ENCODE peak calls at places on chromosomes 2 and 18, in six cellular contexts. G is GM12892, B is K562, W is HepG2, C is GM12878, L is H1. R is an unnamed sample.

GRCh38 chr2:12720181-12720580 is 3.4 kb downstream of the TRIB2 start:
- DNase-seq in W (no peak), B (peak; percentile 24), C (no peak), G (no peak), L (no peak), R (no peak)

GRCh38 chr18:52340466-52341378 is 725 bp downstream of the DCC start:
- DNase-seq in C (no peak), L (peak; percentile 57), B (no peak), G (no peak), W (no peak), R (no peak)

GRCh38 chr2:205259131-205259530 is 423.2 kb upstream of the NRP2 start:
- DNase-seq in B (no peak), L (no peak), W (no peak), C (no peak), G (no peak), R (no peak)

GRCh38 chr2:195648780-195649179 is 8.2 kb upstream of the SLC39A10 start:
- DNase-seq in B (no peak), W (no peak), L (no peak), C (no peak), G (no peak), R (no peak)

GRCh38 chr18:58313491-58314032 is 269.5 kb downstream of the NEDD4L start:
- DNase-seq in L (no peak), W (peak; percentile 9), B (no peak), C (no peak), G (no peak), R (no peak)

GRCh38 chr2:205708231-205708631 is 25.9 kb downstream of the NRP2 start:
- DNase-seq in C (no peak), G (no peak), B (no peak), L (no peak), W (no peak), R (no peak)

GRCh38 chr2:3079466-3079865 is 298.2 kb downstream of the EIPR1 start:
- DNase-seq in L (no peak), B (no peak), C (no peak), G (no peak), W (no peak), R (no peak)

GRCh38 chr2:126990200-126990599 is 91.5 kb downstream of the TEX51 start:
- DNase-seq in L (no peak), B (peak; percentile 27), C (no peak), G (no peak), W (peak; percentile 15), R (no peak)

GRCh38 chr2:102484310-102485061 is 11.5 kb downstream of the SLC9A4 start:
- DNase-seq in G (no peak), C (no peak), W (no peak), L (no peak), B (no peak), R (no peak)

GRCh38 chr2:98866033-98866432 is 70.0 kb downstream of the CRACDL start:
- DNase-seq in L (no peak), B (no peak), W (no peak), C (no peak), G (no peak), R (no peak)

GRCh38 chr18:48790226-48790863 is 160.4 kb downstream of the SMAD7 start:
- DNase-seq in L (no peak), C (no peak), B (no peak), G (no peak), W (no peak), R (no peak)

GRCh38 chr18:36527025-36527424 is 229.5 kb downstream of the FHOD3 start:
- DNase-seq in G (no peak), B (no peak), C (no peak), L (no peak), W (no peak), R (no peak)

GRCh38 chr2:19274439-19274838 is 84.0 kb downstream of the OSR1 start:
- DNase-seq in G (no peak), L (no peak), W (no peak), C (no peak), B (no peak), R (no peak)

GRCh38 chr18:59569321-59569720 is 127.9 kb downstream of the CCBE1 start:
- DNase-seq in C (no peak), G (no peak), L (no peak), B (no peak), W (no peak), R (no peak)

GRCh38 chr2:238231251-238231793 is 8.5 kb downstream of the HES6 start:
- DNase-seq in W (no peak), B (peak; percentile 80), L (peak; percentile 91), G (no peak), C (no peak), R (peak; percentile 77)
- TF ChIP-seq POLR2A in W (no peak), B (peak; percentile 60), L (no peak), G (no peak), C (no peak), R (no peak)

GRCh38 chr2:14557111-14557510 is 75.4 kb upstream of the LRATD1 start:
- DNase-seq in G (no peak), C (no peak), W (no peak), L (no peak), B (no peak), R (no peak)
- TF ChIP-seq POLR2AphosphoS5 in G (no peak), C (no peak), W (no peak), L (no peak), B (no peak), R (no peak)

DNA sequence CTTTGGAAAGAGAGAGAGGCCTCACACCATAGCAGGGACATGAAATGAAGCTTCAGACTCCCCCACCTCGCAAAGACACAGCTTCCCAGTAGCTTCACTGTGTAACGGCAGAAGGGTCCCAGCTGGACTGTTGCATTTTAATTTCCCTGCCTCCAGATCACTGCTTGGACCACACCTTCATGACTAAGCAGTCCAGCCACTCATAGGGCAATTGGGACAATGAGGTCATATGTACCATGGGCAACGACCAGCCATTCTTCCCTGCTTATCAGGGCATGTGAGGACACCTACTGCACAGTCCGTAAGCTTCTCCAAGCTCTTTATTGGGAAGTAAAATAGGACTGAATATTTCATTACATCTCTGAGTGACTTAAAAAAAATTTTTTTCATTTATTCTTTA is 183.0 kb downstream of the MREG start:
- DNase-seq in G (no peak), C (no peak), W (peak; percentile 55), L (no peak), B (peak; percentile 87), R (no peak)
- TF ChIP-seq TAF1 in G (no peak), C (no peak), W (no peak), L (no peak), B (no peak), R (no peak)

GRCh38 chr2:72334806-72335205 is 187.1 kb upstream of the CYP26B1 start:
- DNase-seq in B (no peak), L (no peak), C (no peak), G (no peak), W (no peak), R (no peak)

GRCh38 chr2:72341639-72342038 is 194.0 kb upstream of the CYP26B1 start:
- DNase-seq in G (no peak), C (no peak), L (no peak), B (no peak), W (no peak), R (no peak)

DNA sequence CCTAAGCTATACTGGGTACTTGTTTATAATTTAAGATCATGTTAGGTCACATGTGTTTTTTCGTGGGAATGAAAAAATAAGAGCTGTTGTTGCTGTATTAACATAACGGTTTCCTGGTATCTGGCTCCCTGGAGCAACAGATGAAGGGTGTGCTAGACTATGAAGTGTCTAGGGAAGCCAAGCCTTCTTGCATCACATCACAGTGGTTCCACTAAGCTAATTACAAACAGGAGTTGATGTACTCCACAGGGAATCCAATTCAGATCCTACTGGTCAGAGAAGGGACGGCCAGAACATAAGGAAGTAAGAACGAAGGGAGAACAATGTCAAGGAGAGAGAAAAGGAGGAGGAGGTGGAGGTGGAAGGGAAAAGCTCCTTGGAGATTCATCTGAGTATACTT is 193.0 kb upstream of the CYP26B1 start:
- DNase-seq in W (no peak), G (no peak), C (no peak), L (no peak), B (no peak), R (no peak)
- TF ChIP-seq POLR2A in W (no peak), G (no peak), C (no peak), L (no peak), B (no peak), R (no peak)

GRCh38 chr2:240559271-240559670 is 886 bp upstream of the DUSP28 start:
- DNase-seq in G (no peak), B (peak; percentile 21), W (no peak), L (no peak), C (no peak), R (no peak)

GRCh38 chr2:240560480-240561324 is 545 bp downstream of the DUSP28 start:
- DNase-seq in G (peak; percentile 76), L (peak; percentile 98), W (peak; percentile 97), C (peak; percentile 81), B (peak; percentile 96), R (peak; percentile 82)

GRCh38 chr2:240560084-240560479 is at the start of gene DUSP28:
- DNase-seq in C (peak; percentile 55), G (peak; percentile 86), W (peak; percentile 83), L (peak; percentile 88), B (peak; percentile 89), R (peak; percentile 86)

GRCh38 chr2:240564191-240564570 is 4.0 kb downstream of the DUSP28 start:
- DNase-seq in W (no peak), B (no peak), C (no peak), L (peak; percentile 6), G (no peak), R (no peak)

DNA sequence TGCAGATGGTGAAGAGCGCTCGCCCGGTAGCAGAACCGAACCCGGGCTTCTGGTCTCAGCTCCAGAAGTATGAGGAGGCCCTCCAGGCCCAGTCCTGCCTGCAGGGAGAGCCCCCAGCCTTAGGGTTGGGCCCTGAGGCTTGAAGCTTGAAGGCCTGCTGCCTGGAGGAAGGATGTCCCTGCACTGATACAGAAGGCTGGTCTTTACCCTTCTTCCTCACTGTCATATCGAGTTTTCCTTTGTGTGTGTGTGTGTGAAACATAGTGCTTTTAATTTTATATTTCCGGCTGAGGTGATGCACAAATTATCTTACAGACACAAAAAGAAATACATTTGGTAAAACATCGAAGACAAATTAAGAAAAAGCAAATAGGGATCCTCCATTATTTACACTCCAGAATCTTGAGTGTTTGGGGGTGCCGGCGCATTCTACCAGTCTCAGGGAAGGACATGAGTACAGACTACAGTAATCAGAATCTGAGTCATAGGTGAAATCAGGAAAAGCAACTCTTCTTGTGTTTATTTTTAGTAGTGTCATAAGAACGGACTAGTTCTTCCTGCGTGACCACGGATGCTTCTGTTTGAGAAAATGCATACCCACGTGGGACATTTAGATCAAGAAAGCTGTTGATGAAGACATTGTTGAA is 1.3 kb downstream of the DUSP28 start:
- DNase-seq in C (peak; percentile 45), B (no peak), G (no peak), W (no peak), L (peak; percentile 29), R (no peak)
- TF ChIP-seq POLR2AphosphoS5 in C (no peak), B (no peak), G (no peak), W (no peak), L (no peak), R (no peak)

DNA sequence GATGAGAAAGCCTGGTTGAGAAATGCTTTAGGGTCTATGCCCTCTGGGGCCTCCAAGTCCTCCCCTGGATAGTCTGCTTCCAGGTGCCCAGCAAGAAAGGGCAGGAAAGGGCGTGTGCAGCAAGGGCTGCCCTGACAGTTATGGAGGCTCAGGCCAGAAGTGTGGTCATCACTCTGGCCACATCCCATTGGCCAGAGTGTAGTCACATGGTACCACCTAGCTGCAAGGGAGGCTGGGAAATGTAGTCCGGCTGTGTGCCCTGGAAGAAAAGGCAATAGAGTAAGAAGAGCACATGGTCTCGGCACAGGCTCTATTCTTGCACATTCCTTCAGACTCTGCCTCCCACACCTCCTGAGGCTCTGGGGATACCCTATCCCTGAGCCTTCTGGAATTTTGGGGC is 35.7 kb downstream of the ODC1 start:
- DNase-seq in L (peak; percentile 62), B (peak; percentile 74), W (peak; percentile 61), C (no peak), G (peak; percentile 56), R (no peak)
- TF ChIP-seq TAF1 in L (no peak), B (no peak), W (no peak), C (no peak), G (no peak), R (no peak)